ENCODE peak calls at places on chromosomes 16 and 17, in nine cellular contexts. R, V, T, W, H, E, D, N and Q are unnamed samples.

GRCh38 chr17:12605222-12605621 is 60.5 kb upstream of the MYOCD start:
- DNase-seq in T (no peak), V (no peak), N (no peak), E (no peak), D (no peak), R (peak), W (peak), H (no peak), Q (no peak)

GRCh38 chr16:75801307-75801706 is 75.0 kb upstream of the CPHXL start:
- DNase-seq in W (no peak), D (no peak), T (no peak), H (no peak), V (no peak), N (no peak), E (no peak), R (peak), Q (no peak)

GRCh38 chr16:52861614-52862022 is 191.1 kb downstream of the CHD9NB start:
- DNase-seq in T (no peak), V (no peak), R (no peak), E (no peak), N (no peak), W (no peak), D (no peak), H (no peak), Q (no peak)

GRCh38 chr16:53132406-53132805 is 77.6 kb downstream of the CHD9 start:
- DNase-seq in D (no peak), T (no peak), R (no peak), N (no peak), E (no peak), W (no peak), V (no peak), H (no peak), Q (no peak)

GRCh38 chr16:50459681-50460080 is 88.5 kb upstream of the NKD1 start:
- DNase-seq in N (peak), H (no peak), W (no peak), R (no peak), T (no peak), E (no peak), V (no peak), D (no peak), Q (no peak)

GRCh38 chr17:15264542-15264941 is 584 bp downstream of the PMP22 start:
- DNase-seq in W (no peak), N (no peak), D (no peak), R (no peak), H (no peak), T (no peak), V (peak), E (no peak), Q (no peak)

GRCh38 chr17:62631936-62632924 is 4.8 kb downstream of the MRC2 start:
- DNase-seq in E (no peak), N (no peak), D (no peak), V (no peak), T (no peak), H (no peak), R (no peak), W (no peak), Q (no peak)

GRCh38 chr16:87601322-87602004 is 845 bp upstream of the JPH3 start:
- DNase-seq in H (no peak), V (no peak), R (no peak), N (no peak), T (no peak), W (no peak), E (no peak), D (no peak), Q (no peak)

GRCh38 chr17:5705081-5705875 is 121.0 kb upstream of the NLRP1 start:
- DNase-seq in H (no peak), D (no peak), N (no peak), V (no peak), E (no peak), R (no peak), W (no peak), T (no peak), Q (no peak)

GRCh38 chr17:4931974-4932373 is at the start of gene GP1BA:
- DNase-seq in W (no peak), H (no peak), R (no peak), V (no peak), D (no peak), T (no peak), E (no peak), N (no peak), Q (no peak)